ENCODE peak calls at places on chromosomes 12 and 14, in nine cellular contexts. U is body of pancreas, N is psoas muscle, G is astrocyte of the spinal cord, Z is transverse colon, J is NB4, W is GM13977, M is GM10248, R is fibroblast of pulmonary artery. E is an unnamed sample.

GRCh38 chr14:75196468-75196867 is 20.1 kb upstream of the TMED10 start:
- DNase-seq in M (no peak), Z (peak), G (no peak), W (no peak), J (peak), R (no peak), U (peak), N (no peak), E (no peak)

GRCh38 chr14:105144666-105145380 is 23.8 kb downstream of the JAG2 start:
- DNase-seq in M (no peak), R (no peak), U (no peak), Z (peak), N (peak), G (no peak), J (no peak), W (peak), E (peak)

GRCh38 chr12:4274396-4274959 is 916 bp downstream of the CCND2 start:
- DNase-seq in J (peak), U (peak), G (no peak), M (no peak), R (peak), N (no peak), Z (no peak), W (no peak), E (peak)

GRCh38 chr14:43540948-43541347 is 966.1 kb downstream of the FSCB start:
- DNase-seq in R (no peak), M (no peak), U (peak), N (no peak), W (no peak), J (peak), Z (no peak), G (no peak), E (no peak)

GRCh38 chr12:121224591-121224990 is 14.7 kb downstream of the P2RX4 start:
- DNase-seq in Z (no peak), U (no peak), W (no peak), R (no peak), G (no peak), N (no peak), M (peak), J (no peak), E (no peak)

GRCh38 chr14:70665448-70666363 is 24.0 kb downstream of the TTC9 start:
- DNase-seq in R (no peak), G (no peak), Z (peak), W (peak), M (peak), J (no peak), U (peak), N (no peak), E (peak)

GRCh38 chr14:85762523-85762922 is 232.6 kb downstream of the FLRT2 start:
- DNase-seq in G (no peak), U (no peak), M (no peak), N (no peak), J (no peak), Z (no peak), R (no peak), W (no peak), E (no peak)

GRCh38 chr12:34163443-34163842 is 141.1 kb downstream of the ALG10 start:
- DNase-seq in Z (no peak), W (no peak), R (no peak), M (no peak), N (no peak), J (no peak), U (peak), G (no peak), E (no peak)

GRCh38 chr14:22794533-22794932 is 20.7 kb downstream of the SLC7A7 start:
- DNase-seq in M (peak), U (no peak), R (no peak), Z (peak), W (peak), G (no peak), J (no peak), N (no peak), E (no peak)

GRCh38 chr12:25384038-25384953 is 133.6 kb upstream of the KRAS start:
- DNase-seq in M (no peak), R (peak), Z (peak), J (peak), N (no peak), G (no peak), U (no peak), W (no peak), E (peak)

GRCh38 chr12:2273751-2274150 is 221.0 kb downstream of the CACNA1C start:
- DNase-seq in W (no peak), M (no peak), U (no peak), J (no peak), R (no peak), Z (no peak), N (no peak), G (no peak), E (no peak)

GRCh38 chr12:2270846-2271245 is 218.1 kb downstream of the CACNA1C start:
- DNase-seq in M (no peak), N (no peak), J (no peak), Z (no peak), W (no peak), U (no peak), R (no peak), G (no peak), E (no peak)

GRCh38 chr12:2271961-2272360 is 219.2 kb downstream of the CACNA1C start:
- DNase-seq in Z (no peak), M (no peak), G (no peak), R (no peak), U (no peak), J (no peak), N (no peak), W (no peak), E (no peak)

GRCh38 chr12:2274733-2275132 is 221.9 kb downstream of the CACNA1C start:
- DNase-seq in M (no peak), Z (no peak), J (no peak), N (no peak), R (no peak), U (no peak), W (no peak), G (no peak), E (no peak)

GRCh38 chr12:2273288-2273687 is 220.5 kb downstream of the CACNA1C start:
- DNase-seq in J (no peak), U (peak), G (peak), Z (no peak), W (no peak), N (peak), M (no peak), R (no peak), E (no peak)
- TF ChIP-seq CTCF in J (no peak), U (no peak), G (peak), Z (no peak), W (no peak), N (no peak), M (no peak), R (no peak), E (no peak)

GRCh38 chr12:100266802-100267602 is at the start of the genes DEPDC4 and SCYL2:
- DNase-seq in W (peak), J (peak), N (peak), Z (peak), R (peak), U (peak), G (peak), M (peak), E (peak)
- TF ChIP-seq CTCF in W (no peak), J (no peak), N (no peak), Z (peak), R (no peak), U (peak), G (no peak), M (no peak), E (peak)

DNA sequence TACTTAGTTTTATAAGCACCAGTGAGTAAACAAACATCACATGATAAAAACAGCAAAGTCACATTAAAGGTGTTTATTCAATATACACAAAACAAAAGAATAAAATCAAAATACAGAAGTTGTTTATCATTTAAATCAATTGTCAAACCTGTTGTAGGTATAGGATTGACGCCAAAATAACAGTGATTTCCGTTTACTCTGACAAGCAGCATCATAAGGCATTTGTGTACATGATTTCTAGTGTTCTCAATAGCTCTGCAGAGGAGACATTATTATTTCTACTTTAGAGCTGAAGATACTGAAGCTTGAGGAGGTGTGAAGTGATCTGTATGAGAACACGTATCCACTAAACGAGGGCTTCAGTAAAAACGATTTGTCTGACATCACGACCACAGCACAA is 171.9 kb downstream of the CCDC59 start:
- DNase-seq in U (no peak), N (no peak), W (no peak), Z (no peak), J (no peak), R (no peak), M (no peak), G (no peak), E (no peak)
- TF ChIP-seq CTCF in U (no peak), N (no peak), W (no peak), Z (no peak), J (no peak), R (no peak), M (no peak), G (no peak), E (no peak)

GRCh38 chr14:62066304-62066703 is 304.1 kb downstream of the SNAPC1 start:
- DNase-seq in M (no peak), N (no peak), W (no peak), G (no peak), Z (no peak), J (no peak), R (no peak), U (no peak), E (no peak)
- TF ChIP-seq CTCF in M (no peak), N (no peak), W (no peak), G (no peak), Z (no peak), J (no peak), R (no peak), U (no peak), E (no peak)

GRCh38 chr12:130026608-130027176 is 122.9 kb upstream of the TMEM132D start:
- DNase-seq in W (peak), N (no peak), G (no peak), U (peak), M (no peak), J (peak), Z (peak), R (no peak), E (peak)
- TF ChIP-seq CTCF in W (peak), N (peak), G (peak), U (peak), M (peak), J (peak), Z (peak), R (peak), E (peak)

GRCh38 chr14:100417466-100417865 is 94.3 kb downstream of the SLC25A47 start:
- DNase-seq in J (peak), G (peak), M (no peak), N (peak), Z (peak), R (peak), U (peak), W (no peak), E (peak)
- TF ChIP-seq CTCF in J (no peak), G (peak), M (no peak), N (no peak), Z (peak), R (peak), U (peak), W (no peak), E (peak)